ENCODE peak calls at places on chromosomes 11 and 22, in six cellular contexts. One of them, this sample, is unnamed.

GRCh38 chr11:134124660-134125451 is 56.0 kb downstream of the JAM3 start:
- DNase-seq in upper lobe of right lung: peak; percentile 70
- DNase-seq in prostate gland: peak; percentile 57
- DNase-seq in CD8-positive, alpha-beta memory T cell: no peak
- DNase-seq in A549: no peak
- DNase-seq in posterior cingulate gyrus: peak; percentile 76
- DNase-seq in this sample: peak; percentile 47

GRCh38 chr11:62466444-62466843 is 47.6 kb downstream of the SCGB1A1 start:
- DNase-seq in upper lobe of right lung: no peak
- DNase-seq in prostate gland: no peak
- DNase-seq in CD8-positive, alpha-beta memory T cell: no peak
- DNase-seq in A549: no peak
- DNase-seq in posterior cingulate gyrus: no peak
- DNase-seq in this sample: no peak

GRCh38 chr11:824292-824880 is 3.3 kb upstream of the CRACR2B start:
- DNase-seq in upper lobe of right lung: no peak
- DNase-seq in prostate gland: no peak
- DNase-seq in CD8-positive, alpha-beta memory T cell: no peak
- DNase-seq in A549: no peak
- DNase-seq in posterior cingulate gyrus: peak; percentile 50
- DNase-seq in this sample: no peak

GRCh38 chr11:61841636-61842332 is 13.7 kb downstream of the FADS2 start:
- DNase-seq in upper lobe of right lung: no peak
- DNase-seq in prostate gland: no peak
- DNase-seq in CD8-positive, alpha-beta memory T cell: no peak
- DNase-seq in A549: no peak
- DNase-seq in posterior cingulate gyrus: no peak
- DNase-seq in this sample: peak; percentile 51

GRCh38 chr11:45569776-45570175 is 95.6 kb downstream of the CHST1 start:
- DNase-seq in upper lobe of right lung: no peak
- DNase-seq in prostate gland: no peak
- DNase-seq in CD8-positive, alpha-beta memory T cell: no peak
- DNase-seq in A549: no peak
- DNase-seq in posterior cingulate gyrus: no peak
- DNase-seq in this sample: no peak

GRCh38 chr11:47376543-47377371 is 1.6 kb downstream of the SPI1 start:
- DNase-seq in upper lobe of right lung: peak; percentile 87
- DNase-seq in prostate gland: no peak
- DNase-seq in CD8-positive, alpha-beta memory T cell: no peak
- DNase-seq in A549: no peak
- DNase-seq in posterior cingulate gyrus: no peak
- DNase-seq in this sample: no peak

GRCh38 chr11:93571612-93572011 is 28.4 kb upstream of the SMCO4 start:
- DNase-seq in upper lobe of right lung: no peak
- DNase-seq in prostate gland: no peak
- DNase-seq in CD8-positive, alpha-beta memory T cell: no peak
- DNase-seq in A549: no peak
- DNase-seq in posterior cingulate gyrus: no peak
- DNase-seq in this sample: no peak

GRCh38 chr22:46620588-46621242 is 529 bp downstream of the GRAMD4 start:
- DNase-seq in upper lobe of right lung: no peak
- DNase-seq in prostate gland: no peak
- DNase-seq in CD8-positive, alpha-beta memory T cell: no peak
- DNase-seq in A549: no peak
- DNase-seq in posterior cingulate gyrus: no peak
- DNase-seq in this sample: no peak

GRCh38 chr22:47154621-47155081 is 392.2 kb downstream of the TBC1D22A start:
- DNase-seq in upper lobe of right lung: no peak
- DNase-seq in prostate gland: peak; percentile 57
- DNase-seq in CD8-positive, alpha-beta memory T cell: no peak
- DNase-seq in A549: no peak
- DNase-seq in posterior cingulate gyrus: peak; percentile 72
- DNase-seq in this sample: peak; percentile 24

GRCh38 chr11:109696191-109696897 is 274.4 kb downstream of the C11orf87 start:
- DNase-seq in upper lobe of right lung: no peak
- DNase-seq in prostate gland: no peak
- DNase-seq in CD8-positive, alpha-beta memory T cell: no peak
- DNase-seq in A549: no peak
- DNase-seq in posterior cingulate gyrus: no peak
- DNase-seq in this sample: no peak

This sample was measured in amygdala.